ENCODE peak calls at places on chromosomes 1 and 21, in eight cellular contexts. O is mammary epithelial cell; A is kidney epithelial cell; Z is activated CD4-positive, alpha-beta T cell treated with anti-CD3 and anti-CD28 coated beads, Interleukin-2, amount 50 U/mL, for 1 hour; P is HTR-8/SVneo; V is lung microvascular endothelial cell; W is CD8-positive, alpha-beta T cell; K is 8988T. M is an unnamed sample.

GRCh38 chr1:1573843-1574720 is 581 bp downstream of the SSU72 start:
- DNase-seq in A (no peak), K (peak), O (peak), Z (peak), W (peak), P (peak), V (peak), M (peak)

GRCh38 chr1:234322979-234323378 is 50.3 kb upstream of the COA6 start:
- DNase-seq in Z (peak), V (peak), P (no peak), K (no peak), W (no peak), O (no peak), A (no peak), M (peak)

GRCh38 chr1:23868848-23869450 is 859 bp upstream of the FUCA1 start:
- DNase-seq in V (no peak), P (no peak), W (no peak), A (no peak), K (no peak), O (no peak), Z (no peak), M (no peak)

GRCh38 chr1:54990916-54991315 is 7.8 kb upstream of the BSND start:
- DNase-seq in W (no peak), Z (no peak), P (no peak), O (no peak), A (no peak), V (no peak), K (no peak), M (no peak)

GRCh38 chr1:61950418-61950817 is 208.1 kb downstream of the PATJ start:
- DNase-seq in A (no peak), O (no peak), Z (no peak), W (no peak), P (peak), K (no peak), V (peak), M (no peak)

GRCh38 chr1:81410351-81410750 is 390.4 kb upstream of the ADGRL2 start:
- DNase-seq in K (no peak), Z (no peak), W (no peak), O (no peak), V (no peak), P (no peak), A (no peak), M (no peak)

GRCh38 chr1:99674665-99675064 is 28.8 kb downstream of the PALMD start:
- DNase-seq in Z (no peak), O (peak), W (no peak), A (no peak), V (no peak), K (no peak), P (no peak), M (no peak)

GRCh38 chr1:204971700-204972336 is 71.2 kb upstream of the CNTN2 start:
- DNase-seq in O (peak), Z (no peak), P (peak), W (no peak), V (no peak), K (peak), A (no peak), M (no peak)

GRCh38 chr21:17726047-17726446 is 93.1 kb downstream of the C21orf91 start:
- DNase-seq in K (peak), P (no peak), W (no peak), Z (no peak), V (peak), A (no peak), O (no peak), M (peak)

GRCh38 chr21:35562876-35563275 is 497.4 kb downstream of the SETD4 start:
- DNase-seq in K (no peak), V (no peak), Z (no peak), P (no peak), O (no peak), A (no peak), W (no peak), M (no peak)

GRCh38 chr1:36136535-36136934 is 11.5 kb upstream of the COL8A2 start:
- DNase-seq in K (no peak), Z (no peak), O (peak), P (no peak), W (no peak), A (no peak), V (peak), M (no peak)

GRCh38 chr1:119982006-119982405 is 85.7 kb upstream of the ADAM30 start:
- DNase-seq in O (peak), Z (no peak), A (no peak), P (no peak), V (no peak), K (no peak), W (no peak), M (no peak)

GRCh38 chr1:150925080-150925479 is 1.1 kb upstream of the SETDB1 start:
- DNase-seq in K (no peak), P (no peak), V (no peak), W (no peak), A (no peak), O (no peak), Z (no peak), M (peak)

GRCh38 chr1:23915470-23915869 is 2.3 kb upstream of the CNR2 start:
- DNase-seq in Z (no peak), P (no peak), W (no peak), K (no peak), V (no peak), A (no peak), O (no peak), M (no peak)

GRCh38 chr1:6095511-6096242 is 50.0 kb downstream of the KCNAB2 start:
- DNase-seq in W (no peak), Z (no peak), A (no peak), O (no peak), K (no peak), P (no peak), V (no peak), M (no peak)

GRCh38 chr1:183516725-183517124 is 44.4 kb downstream of the SMG7 start:
- DNase-seq in A (no peak), K (no peak), V (no peak), W (no peak), Z (no peak), P (no peak), O (no peak), M (no peak)

GRCh38 chr1:175824079-175824478 is 80.7 kb upstream of the TNR start:
- DNase-seq in V (peak), O (no peak), K (no peak), W (no peak), Z (peak), P (no peak), A (no peak), M (no peak)

GRCh38 chr1:27365372-27366112 is 1.2 kb downstream of the MAP3K6 start:
- DNase-seq in Z (peak), V (peak), O (peak), A (no peak), W (peak), P (peak), K (peak), M (peak)

GRCh38 chr1:97331165-97331564 is 589.7 kb downstream of the DPYD start:
- DNase-seq in O (no peak), Z (no peak), V (no peak), P (no peak), K (no peak), A (no peak), W (no peak), M (no peak)

GRCh38 chr1:51519857-51520699 is 1.0 kb upstream of the EPS15 start:
- DNase-seq in V (no peak), O (no peak), W (no peak), P (no peak), A (no peak), Z (no peak), K (no peak), M (no peak)

GRCh38 chr21:45590246-45590725 is 48.0 kb upstream of the SLC19A1 start:
- DNase-seq in O (peak), V (peak), Z (peak), P (peak), A (no peak), K (peak), W (peak), M (no peak)

GRCh38 chr1:211330282-211330936 is 3.8 kb downstream of the TRAF5 start:
- DNase-seq in Z (no peak), K (no peak), V (no peak), W (no peak), P (no peak), A (no peak), O (no peak), M (no peak)

GRCh38 chr1:208265525-208265924 is 21.3 kb upstream of the PLXNA2 start:
- DNase-seq in Z (no peak), K (no peak), O (no peak), V (no peak), W (no peak), A (no peak), P (no peak), M (no peak)

GRCh38 chr1:234911787-234912186 is 216.8 kb downstream of the TOMM20 start:
- DNase-seq in A (no peak), W (peak), Z (peak), K (no peak), P (no peak), O (no peak), V (peak), M (no peak)

GRCh38 chr21:42021751-42022430 is 11.7 kb upstream of the ZBTB21 start:
- DNase-seq in V (peak), W (no peak), O (no peak), A (no peak), Z (no peak), P (no peak), K (no peak), M (no peak)

GRCh38 chr1:23177438-23178380 is 9.1 kb upstream of the LUZP1 start:
- DNase-seq in K (peak), W (peak), A (no peak), P (no peak), O (peak), Z (peak), V (peak), M (peak)

GRCh38 chr1:160789702-160790611 is 6.0 kb upstream of the LY9 start:
- DNase-seq in O (no peak), W (no peak), P (no peak), Z (no peak), V (no peak), A (no peak), K (no peak), M (no peak)

GRCh38 chr1:172761581-172762025 is 102.7 kb downstream of the FASLG start:
- DNase-seq in P (peak), W (no peak), Z (no peak), A (no peak), V (no peak), O (peak), K (no peak), M (no peak)

GRCh38 chr1:213962508-213962907 is 25.3 kb upstream of the PROX1 start:
- DNase-seq in V (no peak), A (no peak), O (no peak), P (no peak), K (no peak), Z (no peak), W (no peak), M (no peak)

GRCh38 chr1:15975358-15975804 is 520 bp downstream of the ZBTB17 start:
- DNase-seq in P (peak), V (peak), W (peak), A (no peak), K (peak), O (peak), Z (peak), M (peak)

GRCh38 chr1:113027008-113027407 is 46.0 kb upstream of the LRIG2 start:
- DNase-seq in O (no peak), V (no peak), A (no peak), Z (no peak), W (no peak), K (no peak), P (no peak), M (no peak)

GRCh38 chr1:92854386-92854785 is 22.5 kb downstream of the RPL5 start:
- DNase-seq in K (no peak), W (no peak), Z (no peak), V (no peak), P (no peak), A (no peak), O (no peak), M (no peak)

M was measured in T47D.